ENCODE peak calls at places on chromosomes 4 and X, in eight cellular contexts. T is cardiac muscle cell; C is stimulated activated CD4-positive, alpha-beta T cell treated with anti-CD3 and anti-CD28 coated beads, Interleukin-1b, Interleukin-23, amount 100 ng/mL, for 48 hours; H is G401; P is activated T-helper 1 cell treated with anti-CD3 and anti-CD28 coated beads, Interleukin-2, amount 50 U/mL, for 16 hours; A is activated CD8-positive, alpha-beta memory T cell treated with anti-CD3 and anti-CD28 coated beads for 48 hours; R is kidney; Z is amniotic stem cell. S is an unnamed sample.

GRCh38 chrX:133538148-133538547 is 122.9 kb upstream of the GPC4 start:
- DNase-seq in T (no peak), C (no peak), H (no peak), P (no peak), A (no peak), R (no peak), Z (no peak), S (no peak)

GRCh38 chr4:26300314-26301307 is 20.2 kb upstream of the RBPJ start:
- DNase-seq in T (no peak), C (no peak), H (peak), P (no peak), A (no peak), R (no peak), Z (no peak), S (peak)

GRCh38 chrX:153723351-153724251 is 586 bp downstream of the BCAP31 start:
- DNase-seq in T (peak), C (peak), H (no peak), P (peak), A (peak), R (peak), Z (no peak), S (no peak)

GRCh38 chr4:81648576-81649272 is 177.0 kb upstream of the RASGEF1B start:
- DNase-seq in T (peak), C (peak), H (no peak), P (no peak), A (no peak), R (no peak), Z (no peak), S (no peak)

GRCh38 chr4:504076-504475 is 5.1 kb downstream of the PIGG start:
- DNase-seq in T (peak), C (no peak), H (no peak), P (no peak), A (no peak), R (no peak), Z (no peak), S (no peak)

GRCh38 chrX:133215747-133216146 is 2.4 kb downstream of the TFDP3 start:
- DNase-seq in T (peak), C (no peak), H (peak), P (no peak), A (no peak), R (no peak), Z (no peak), S (peak)

GRCh38 chr4:48141048-48141447 is 7.0 kb upstream of the TXK start:
- DNase-seq in T (peak), C (no peak), H (peak), P (no peak), A (no peak), R (no peak), Z (peak), S (peak)

GRCh38 chr4:154719087-154719486 is 24.7 kb upstream of the LRAT start:
- DNase-seq in T (peak), C (no peak), H (no peak), P (no peak), A (no peak), R (no peak), Z (no peak), S (no peak)

GRCh38 chr4:107018336-107018735 is 17.8 kb downstream of the DKK2 start:
- DNase-seq in T (no peak), C (no peak), H (no peak), P (no peak), A (no peak), R (no peak), Z (no peak), S (no peak)

GRCh38 chr4:85515701-85516100 is 40.8 kb downstream of the ARHGAP24 start:
- DNase-seq in T (no peak), C (no peak), H (no peak), P (no peak), A (no peak), R (no peak), Z (no peak), S (no peak)

GRCh38 chrX:49972313-49972712 is 49.9 kb downstream of the CLCN5 start:
- DNase-seq in T (peak), C (no peak), H (no peak), P (no peak), A (no peak), R (no peak), Z (no peak), S (no peak)

GRCh38 chr4:164440196-164440595 is 313.7 kb upstream of the SMIM31 start:
- DNase-seq in T (no peak), C (no peak), H (no peak), P (no peak), A (no peak), R (no peak), Z (no peak), S (no peak)

GRCh38 chr4:7908668-7909067 is 31.0 kb downstream of the AFAP1 start:
- DNase-seq in T (no peak), C (no peak), H (no peak), P (no peak), A (no peak), R (no peak), Z (no peak), S (no peak)

GRCh38 chr4:161291222-161291621 is 872.6 kb downstream of the FSTL5 start:
- DNase-seq in T (no peak), C (no peak), H (no peak), P (no peak), A (no peak), R (no peak), Z (no peak), S (no peak)

GRCh38 chrX:74922922-74923321 is 2.3 kb downstream of the NEXMIF start:
- DNase-seq in T (no peak), C (no peak), H (no peak), P (no peak), A (no peak), R (no peak), Z (no peak), S (no peak)

GRCh38 chr4:1235381-1236102 is 13.4 kb downstream of the CTBP1 start:
- DNase-seq in T (no peak), C (no peak), H (no peak), P (no peak), A (no peak), R (peak), Z (no peak), S (no peak)

GRCh38 chrX:39388730-39389129 is 587.5 kb downstream of the MID1IP1 start:
- DNase-seq in T (no peak), C (no peak), H (no peak), P (no peak), A (no peak), R (no peak), Z (no peak), S (no peak)

GRCh38 chr4:83109480-83110221 is 4.9 kb downstream of the PLAC8 start:
- DNase-seq in T (peak), C (peak), H (no peak), P (peak), A (peak), R (peak), Z (no peak), S (no peak)

GRCh38 chr4:38177035-38177791 is 217.0 kb downstream of the PTTG2 start:
- DNase-seq in T (peak), C (peak), H (no peak), P (peak), A (no peak), R (peak), Z (no peak), S (no peak)

GRCh38 chr4:142818009-142818408 is 28.1 kb downstream of the INPP4B start:
- DNase-seq in T (peak), C (no peak), H (no peak), P (no peak), A (no peak), R (no peak), Z (no peak), S (no peak)

GRCh38 chr4:80017125-80017854 is 55.7 kb downstream of the ANTXR2 start:
- DNase-seq in T (peak), C (no peak), H (no peak), P (no peak), A (no peak), R (no peak), Z (no peak), S (no peak)

GRCh38 chr4:53963336-53963735 is 101.1 kb downstream of the CHIC2 start:
- DNase-seq in T (no peak), C (no peak), H (no peak), P (no peak), A (no peak), R (no peak), Z (no peak), S (no peak)

GRCh38 chr4:101415962-101416361 is 68.6 kb upstream of the PPP3CA start:
- DNase-seq in T (no peak), C (no peak), H (peak), P (no peak), A (no peak), R (peak), Z (no peak), S (peak)

GRCh38 chr4:108270466-108271450 is 102.0 kb upstream of the LEF1 start:
- DNase-seq in T (peak), C (no peak), H (no peak), P (no peak), A (no peak), R (no peak), Z (no peak), S (no peak)

GRCh38 chr4:152014280-152014679 is 253.5 kb upstream of the GATB start:
- DNase-seq in T (no peak), C (peak), H (no peak), P (peak), A (no peak), R (no peak), Z (no peak), S (no peak)

GRCh38 chr4:28073860-28074555 is 1213.4 kb downstream of the STIM2 start:
- DNase-seq in T (no peak), C (no peak), H (no peak), P (no peak), A (no peak), R (no peak), Z (no peak), S (no peak)

GRCh38 chrX:72078411-72078810 is 53.3 kb downstream of the RTL5 start:
- DNase-seq in T (no peak), C (no peak), H (no peak), P (no peak), A (no peak), R (no peak), Z (no peak), S (no peak)

GRCh38 chr4:153326513-153326912 is 18.0 kb upstream of the MND1 start:
- DNase-seq in T (peak), C (no peak), H (no peak), P (no peak), A (no peak), R (no peak), Z (no peak), S (no peak)

GRCh38 chrX:121496966-121497365 is 449.6 kb downstream of the GLUD2 start:
- DNase-seq in T (no peak), C (no peak), H (no peak), P (no peak), A (no peak), R (no peak), Z (peak), S (no peak)

GRCh38 chrX:50838820-50839600 is 25.0 kb upstream of the SHROOM4 start:
- DNase-seq in T (peak), C (no peak), H (no peak), P (no peak), A (no peak), R (no peak), Z (no peak), S (no peak)

GRCh38 chrX:154855256-154855655 is 20.8 kb upstream of the SMIM9 start:
- DNase-seq in T (peak), C (no peak), H (no peak), P (no peak), A (no peak), R (no peak), Z (no peak), S (no peak)

GRCh38 chr4:114078636-114079035 is 99.2 kb upstream of the ARSJ start:
- DNase-seq in T (no peak), C (no peak), H (no peak), P (no peak), A (no peak), R (no peak), Z (no peak), S (no peak)

GRCh38 chrX:9576059-9576458 is 111.2 kb downstream of the TBL1X start:
- DNase-seq in T (no peak), C (no peak), H (no peak), P (no peak), A (no peak), R (no peak), Z (no peak), S (no peak)

GRCh38 chr4:137685357-137685756 is 153.1 kb upstream of the PCDH18 start:
- DNase-seq in T (no peak), C (no peak), H (no peak), P (no peak), A (no peak), R (no peak), Z (peak), S (no peak)

GRCh38 chrX:10111364-10112148 is 45.2 kb upstream of the CLCN4 start:
- DNase-seq in T (peak), C (peak), H (no peak), P (peak), A (peak), R (no peak), Z (no peak), S (no peak)

GRCh38 chrX:39755152-39756032 is 342.4 kb downstream of the BCOR start:
- DNase-seq in T (peak), C (no peak), H (no peak), P (no peak), A (no peak), R (peak), Z (peak), S (no peak)

S was measured in cerebellar cortex.